ENCODE peak calls at places on chromosomes 5 and 9, in ten cellular contexts. J is psoas muscle, H is A673, T is cardiac fibroblast, P is heart left ventricle, Z is heart right ventricle, B is BJ, G is fibroblast of villous mesenchyme, D is IMR-90, I is A549. W is an unnamed sample.

GRCh38 chr9:127634698-127635097 is 22.6 kb downstream of the STXBP1 start:
- DNase-seq in J (no peak), H (no peak), T (no peak), P (no peak), Z (no peak), B (no peak), G (no peak), D (no peak), I (peak), W (no peak)

GRCh38 chr5:94463739-94464138 is 154.7 kb downstream of the KIAA0825 start:
- DNase-seq in J (no peak), H (peak), T (peak), P (no peak), Z (no peak), B (peak), G (peak), D (peak), I (no peak), W (peak)

GRCh38 chr5:41509399-41510175 is 814 bp downstream of the PLCXD3 start:
- DNase-seq in J (no peak), H (no peak), T (no peak), P (no peak), Z (no peak), B (no peak), G (no peak), D (no peak), I (no peak), W (no peak)

GRCh38 chr9:125911861-125912260 is 164.7 kb downstream of the PBX3 start:
- DNase-seq in J (no peak), H (no peak), T (peak), P (no peak), Z (no peak), B (no peak), G (no peak), D (peak), I (no peak), W (no peak)

GRCh38 chr5:8577792-8578191 is 708.8 kb downstream of the MTRR start:
- DNase-seq in J (no peak), H (no peak), T (peak), P (no peak), Z (no peak), B (no peak), G (peak), D (peak), I (no peak), W (no peak)

GRCh38 chr5:76790632-76791290 is 28.1 kb upstream of the F2RL1 start:
- DNase-seq in J (no peak), H (peak), T (peak), P (peak), Z (no peak), B (peak), G (peak), D (peak), I (peak), W (peak)

GRCh38 chr5:56170557-56170956 is 62.6 kb downstream of the ANKRD55 start:
- DNase-seq in J (no peak), H (no peak), T (peak), P (no peak), Z (no peak), B (no peak), G (no peak), D (peak), I (no peak), W (peak)

GRCh38 chr5:80960531-80961375 is 590 bp downstream of the RASGRF2 start:
- DNase-seq in J (peak), H (peak), T (peak), P (peak), Z (peak), B (no peak), G (peak), D (peak), I (peak), W (no peak)

GRCh38 chr5:5188377-5189020 is 48.4 kb downstream of the ADAMTS16 start:
- DNase-seq in J (no peak), H (no peak), T (no peak), P (no peak), Z (no peak), B (no peak), G (no peak), D (no peak), I (no peak), W (no peak)

GRCh38 chr5:11054014-11054413 is 293.0 kb upstream of the DAP start:
- DNase-seq in J (no peak), H (no peak), T (no peak), P (no peak), Z (no peak), B (no peak), G (no peak), D (no peak), I (no peak), W (no peak)

GRCh38 chr9:31908158-31908890 is 476.1 kb upstream of the ACO1 start:
- DNase-seq in J (no peak), H (no peak), T (no peak), P (no peak), Z (no peak), B (no peak), G (peak), D (no peak), I (peak), W (no peak)

GRCh38 chr9:91732187-91733005 is 217.6 kb downstream of the ROR2 start:
- DNase-seq in J (no peak), H (no peak), T (no peak), P (no peak), Z (no peak), B (no peak), G (no peak), D (no peak), I (no peak), W (no peak)

GRCh38 chr5:89110916-89111646 is 228.1 kb upstream of the MEF2C start:
- DNase-seq in J (no peak), H (no peak), T (peak), P (no peak), Z (no peak), B (no peak), G (no peak), D (no peak), I (no peak), W (no peak)

GRCh38 chr5:150523472-150524350 is 15.8 kb downstream of the NDST1 start:
- DNase-seq in J (no peak), H (peak), T (peak), P (no peak), Z (no peak), B (no peak), G (peak), D (peak), I (peak), W (peak)

GRCh38 chr5:7321724-7322123 is 74.2 kb upstream of the ADCY2 start:
- DNase-seq in J (no peak), H (no peak), T (peak), P (no peak), Z (no peak), B (peak), G (peak), D (no peak), I (no peak), W (peak)

GRCh38 chr9:120324996-120325642 is 254.8 kb downstream of the CDK5RAP2 start:
- DNase-seq in J (no peak), H (no peak), T (no peak), P (no peak), Z (no peak), B (no peak), G (no peak), D (no peak), I (no peak), W (no peak)

GRCh38 chr5:149216515-149216914 is 55.1 kb upstream of the AFAP1L1 start:
- DNase-seq in J (no peak), H (no peak), T (no peak), P (no peak), Z (no peak), B (no peak), G (no peak), D (no peak), I (no peak), W (no peak)

GRCh38 chr9:33734911-33735310 is 60.5 kb upstream of the PRSS3 start:
- DNase-seq in J (no peak), H (no peak), T (no peak), P (no peak), Z (no peak), B (no peak), G (no peak), D (no peak), I (no peak), W (no peak)

GRCh38 chr9:24487946-24488345 is 57.8 kb downstream of the IZUMO3 start:
- DNase-seq in J (no peak), H (no peak), T (no peak), P (no peak), Z (no peak), B (no peak), G (no peak), D (no peak), I (no peak), W (no peak)

GRCh38 chr9:138072897-138073296 is 195.3 kb downstream of the CACNA1B start:
- DNase-seq in J (no peak), H (no peak), T (no peak), P (no peak), Z (no peak), B (no peak), G (no peak), D (no peak), I (no peak), W (no peak)

GRCh38 chr5:142109356-142110045 is 922 bp downstream of the NDFIP1 start:
- DNase-seq in J (no peak), H (peak), T (peak), P (no peak), Z (no peak), B (no peak), G (peak), D (peak), I (peak), W (no peak)

GRCh38 chr9:91771864-91772263 is 178.2 kb downstream of the ROR2 start:
- DNase-seq in J (no peak), H (no peak), T (no peak), P (no peak), Z (no peak), B (no peak), G (no peak), D (no peak), I (no peak), W (no peak)

GRCh38 chr9:123982535-123982934 is 29.0 kb upstream of the LHX2 start:
- DNase-seq in J (no peak), H (no peak), T (no peak), P (no peak), Z (no peak), B (no peak), G (no peak), D (no peak), I (no peak), W (no peak)
- H3K4me3 ChIP-seq in J (no peak), H (no peak), T (no peak), P (no peak), Z (no peak), B (no peak), G (no peak), D (no peak), I (no peak), W (no peak)

GRCh38 chr5:140785905-140786686 is at the start of gene PCDHA1:
- DNase-seq in J (no peak), H (peak), T (no peak), P (no peak), Z (no peak), B (no peak), G (no peak), D (no peak), I (peak), W (no peak)
- TF ChIP-seq CTCF in J (no peak), H (peak), T (no peak), P (no peak), Z (no peak), B (no peak), G (no peak), D (no peak), I (peak), W (no peak)

GRCh38 chr5:74538206-74538661 is 102.3 kb downstream of the ENC1 start:
- DNase-seq in J (peak), H (no peak), T (peak), P (peak), Z (peak), B (no peak), G (peak), D (peak), I (peak), W (no peak)

GRCh38 chr5:74539986-74540385 is 100.5 kb downstream of the ENC1 start:
- DNase-seq in J (no peak), H (no peak), T (no peak), P (no peak), Z (no peak), B (no peak), G (peak), D (peak), I (no peak), W (no peak)

GRCh38 chr5:74530316-74530917 is 110.1 kb downstream of the ENC1 start:
- DNase-seq in J (no peak), H (no peak), T (no peak), P (no peak), Z (no peak), B (no peak), G (peak), D (peak), I (no peak), W (no peak)

GRCh38 chr5:74536658-74537057 is 103.9 kb downstream of the ENC1 start:
- DNase-seq in J (no peak), H (no peak), T (no peak), P (no peak), Z (no peak), B (no peak), G (no peak), D (no peak), I (no peak), W (no peak)

GRCh38 chr5:74534397-74535129 is 106.0 kb downstream of the ENC1 start:
- DNase-seq in J (no peak), H (no peak), T (no peak), P (no peak), Z (no peak), B (no peak), G (no peak), D (no peak), I (no peak), W (no peak)
- H3K4me3 ChIP-seq in J (no peak), H (no peak), T (no peak), P (no peak), Z (no peak), B (no peak), G (no peak), D (no peak), I (no peak), W (no peak)

DNA sequence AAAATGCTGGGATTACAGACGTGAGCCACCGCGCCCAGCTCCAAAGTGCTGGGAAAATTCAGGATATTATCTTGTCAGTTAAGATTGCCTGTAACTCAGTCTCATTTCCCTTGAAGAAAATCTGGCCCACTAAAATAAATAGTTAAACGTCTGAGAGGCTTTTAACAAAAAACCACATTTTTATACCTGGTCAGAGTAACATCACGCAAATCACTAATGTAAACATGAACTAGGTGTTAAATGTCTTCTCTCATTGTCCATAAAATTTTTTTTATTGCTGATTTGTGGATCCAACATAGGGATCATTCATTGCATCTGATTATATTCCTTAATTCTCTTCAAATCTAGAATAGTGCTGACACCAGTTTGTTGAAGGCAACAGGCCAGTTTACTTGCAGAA is 22.3 kb downstream of the CNOT6 start:
- DNase-seq in J (no peak), H (no peak), T (no peak), P (no peak), Z (no peak), B (no peak), G (no peak), D (no peak), I (no peak), W (no peak)
- TF ChIP-seq CTCF in J (no peak), H (no peak), T (no peak), P (no peak), Z (no peak), B (no peak), G (no peak), D (no peak), I (no peak), W (no peak)

GRCh38 chr9:129394920-129395279 is 216.8 kb upstream of the IER5L start:
- DNase-seq in J (peak), H (no peak), T (no peak), P (no peak), Z (no peak), B (no peak), G (no peak), D (no peak), I (no peak), W (no peak)
- H3K4me3 ChIP-seq in J (no peak), H (no peak), T (no peak), P (no peak), Z (no peak), B (no peak), G (no peak), D (no peak), I (no peak), W (no peak)

GRCh38 chr9:133238851-133239532 is 29.9 kb upstream of the OBP2B start:
- DNase-seq in J (peak), H (peak), T (peak), P (peak), Z (peak), B (no peak), G (peak), D (peak), I (peak), W (no peak)
- TF ChIP-seq CTCF in J (peak), H (peak), T (peak), P (peak), Z (peak), B (peak), G (peak), D (peak), I (peak), W (peak)

GRCh38 chr5:172705576-172706084 is 64.6 kb downstream of the NEURL1B start:
- DNase-seq in J (no peak), H (no peak), T (peak), P (no peak), Z (no peak), B (no peak), G (no peak), D (peak), I (no peak), W (no peak)

GRCh38 chr5:172701336-172702061 is 60.4 kb downstream of the NEURL1B start:
- DNase-seq in J (no peak), H (no peak), T (no peak), P (no peak), Z (no peak), B (no peak), G (no peak), D (no peak), I (no peak), W (no peak)

GRCh38 chr5:172700686-172701324 is 59.7 kb downstream of the NEURL1B start:
- DNase-seq in J (no peak), H (no peak), T (no peak), P (peak), Z (no peak), B (no peak), G (no peak), D (no peak), I (no peak), W (no peak)

GRCh38 chr5:172706796-172707195 is 64.2 kb downstream of the DUSP1 start:
- DNase-seq in J (no peak), H (no peak), T (no peak), P (no peak), Z (no peak), B (no peak), G (no peak), D (no peak), I (no peak), W (no peak)

DNA sequence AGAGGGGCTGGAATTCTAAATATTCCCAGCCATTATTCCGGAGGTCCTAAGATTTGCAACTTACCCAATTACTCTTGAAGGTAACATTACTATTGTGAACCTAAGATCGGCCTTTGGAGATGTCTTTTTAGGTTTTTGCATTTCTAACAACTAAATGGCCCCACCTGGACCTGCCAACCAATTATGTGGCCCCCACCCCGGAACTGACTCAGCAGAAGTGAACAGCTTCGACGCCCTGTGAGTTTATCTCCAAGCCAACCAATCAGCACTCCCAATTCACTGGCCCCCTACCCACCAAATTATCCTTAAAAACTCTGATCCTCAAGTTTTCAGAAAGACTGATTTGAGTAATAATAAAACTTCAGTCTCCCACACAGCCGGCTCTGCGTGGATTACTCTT is 62.9 kb downstream of the NEURL1B start:
- DNase-seq in J (no peak), H (no peak), T (no peak), P (no peak), Z (no peak), B (no peak), G (no peak), D (no peak), I (no peak), W (no peak)
- H3K4me3 ChIP-seq in J (no peak), H (no peak), T (no peak), P (no peak), Z (no peak), B (no peak), G (no peak), D (no peak), I (no peak), W (no peak)

GRCh38 chr9:8693147-8693921 is 893.8 kb upstream of the DMAC1 start:
- DNase-seq in J (no peak), H (no peak), T (no peak), P (no peak), Z (no peak), B (no peak), G (no peak), D (no peak), I (no peak), W (no peak)

GRCh38 chr9:8696536-8696935 is 897.0 kb upstream of the DMAC1 start:
- DNase-seq in J (no peak), H (no peak), T (no peak), P (no peak), Z (no peak), B (no peak), G (no peak), D (no peak), I (no peak), W (no peak)

DNA sequence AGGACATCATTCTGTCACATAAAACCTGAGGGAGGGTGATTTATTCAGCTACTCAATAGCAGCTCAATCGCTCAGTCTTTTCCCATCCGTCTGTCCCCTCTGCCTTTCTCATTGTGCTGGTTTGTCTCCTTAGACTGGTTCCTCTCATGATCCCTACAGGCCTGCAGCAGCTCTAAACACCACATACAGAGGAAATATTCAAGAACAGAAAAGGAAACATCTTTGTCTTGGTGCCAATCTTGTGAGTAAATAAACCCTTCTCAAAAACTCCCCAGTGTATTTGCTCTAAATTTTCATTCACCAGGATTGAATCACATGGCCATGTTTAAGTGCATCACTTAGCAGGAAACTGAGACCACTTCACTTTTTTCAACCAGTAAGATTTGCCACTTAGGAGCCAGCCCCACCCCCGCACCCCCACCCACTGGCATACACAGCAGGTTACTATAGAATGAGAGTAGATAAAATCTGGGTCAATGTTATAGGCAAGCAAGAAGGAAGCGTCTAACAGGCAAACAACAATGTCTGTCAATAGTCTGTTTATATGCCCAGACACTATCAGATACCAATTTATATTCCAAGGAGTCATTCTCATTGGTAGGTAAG is 895.5 kb upstream of the DMAC1 start:
- DNase-seq in J (no peak), H (no peak), T (no peak), P (no peak), Z (no peak), B (no peak), G (no peak), D (no peak), I (no peak), W (no peak)
- TF ChIP-seq CTCF in J (no peak), H (no peak), T (no peak), P (no peak), Z (no peak), B (no peak), G (no peak), D (no peak), I (no peak), W (no peak)

GRCh38 chr9:73259086-73259696 is 107.5 kb downstream of the ANXA1 start:
- DNase-seq in J (no peak), H (no peak), T (no peak), P (no peak), Z (no peak), B (no peak), G (no peak), D (no peak), I (no peak), W (no peak)

GRCh38 chr9:73265876-73266275 is 114.2 kb downstream of the ANXA1 start:
- DNase-seq in J (no peak), H (no peak), T (no peak), P (no peak), Z (no peak), B (no peak), G (no peak), D (no peak), I (no peak), W (no peak)

GRCh38 chr9:73269430-73270101 is 117.9 kb downstream of the ANXA1 start:
- DNase-seq in J (no peak), H (peak), T (peak), P (no peak), Z (no peak), B (no peak), G (peak), D (peak), I (peak), W (peak)

GRCh38 chr9:73260506-73260905 is 108.8 kb downstream of the ANXA1 start:
- DNase-seq in J (no peak), H (no peak), T (no peak), P (no peak), Z (no peak), B (no peak), G (no peak), D (no peak), I (no peak), W (no peak)

GRCh38 chr9:73264636-73265035 is 113.0 kb downstream of the ANXA1 start:
- DNase-seq in J (no peak), H (no peak), T (no peak), P (no peak), Z (no peak), B (no peak), G (no peak), D (no peak), I (no peak), W (no peak)
- H3K4me3 ChIP-seq in J (no peak), H (no peak), T (no peak), P (no peak), Z (no peak), B (no peak), G (no peak), D (no peak), I (no peak), W (no peak)

W was measured in astrocyte of the cerebellum.